ENCODE peak calls at places on chromosomes 11 and 22, in seven cellular contexts. D, F, T, M, K, J and N are unnamed samples.

GRCh38 chr11:116112031-116112935 is 608.1 kb upstream of the CADM1 start:
- DNase-seq in D (no peak), T (no peak), J (no peak), F (no peak), M (no peak), K (no peak), N (no peak)

GRCh38 chr11:74949748-74950127 is 672 bp downstream of the SPCS2 start:
- DNase-seq in K (no peak), J (no peak), M (no peak), F (no peak), T (no peak), D (peak), N (no peak)

GRCh38 chr22:49551446-49551845 is 276.2 kb downstream of the BRD1 start:
- DNase-seq in J (no peak), F (no peak), D (no peak), T (no peak), K (no peak), M (no peak), N (no peak)

GRCh38 chr22:28582806-28583205 is 96.8 kb downstream of the TTC28 start:
- DNase-seq in J (peak), D (peak), T (peak), K (no peak), F (no peak), M (no peak), N (peak)

GRCh38 chr11:66022401-66023185 is 3.7 kb downstream of the CATSPER1 start:
- DNase-seq in T (peak), J (peak), F (peak), M (peak), D (peak), K (peak), N (no peak)

GRCh38 chr11:67023957-67024353 is 1.0 kb downstream of the SYT12 start:
- DNase-seq in T (no peak), D (no peak), M (no peak), J (no peak), F (no peak), K (no peak), N (no peak)

GRCh38 chr11:29518389-29519174 is 498.2 kb downstream of the KCNA4 start:
- DNase-seq in T (no peak), F (no peak), M (peak), D (peak), J (no peak), K (no peak), N (no peak)

GRCh38 chr22:50621491-50621880 is 6.5 kb downstream of the ARSA start:
- DNase-seq in F (no peak), D (no peak), J (no peak), M (no peak), T (no peak), K (no peak), N (no peak)

GRCh38 chr22:46652930-46653331 is 32.7 kb downstream of the GRAMD4 start:
- DNase-seq in M (no peak), J (no peak), F (no peak), T (peak), D (no peak), K (no peak), N (no peak)

GRCh38 chr11:33797879-33798278 is 23.6 kb upstream of the FBXO3 start:
- DNase-seq in T (no peak), F (no peak), D (no peak), M (no peak), K (no peak), J (no peak), N (no peak)

GRCh38 chr11:33802414-33802950 is 28.2 kb upstream of the FBXO3 start:
- DNase-seq in K (peak), D (peak), T (peak), M (peak), J (peak), F (peak), N (peak)

GRCh38 chr11:33804471-33804870 is 30.2 kb upstream of the FBXO3 start:
- DNase-seq in T (peak), D (no peak), K (no peak), M (no peak), J (no peak), F (no peak), N (no peak)

DNA sequence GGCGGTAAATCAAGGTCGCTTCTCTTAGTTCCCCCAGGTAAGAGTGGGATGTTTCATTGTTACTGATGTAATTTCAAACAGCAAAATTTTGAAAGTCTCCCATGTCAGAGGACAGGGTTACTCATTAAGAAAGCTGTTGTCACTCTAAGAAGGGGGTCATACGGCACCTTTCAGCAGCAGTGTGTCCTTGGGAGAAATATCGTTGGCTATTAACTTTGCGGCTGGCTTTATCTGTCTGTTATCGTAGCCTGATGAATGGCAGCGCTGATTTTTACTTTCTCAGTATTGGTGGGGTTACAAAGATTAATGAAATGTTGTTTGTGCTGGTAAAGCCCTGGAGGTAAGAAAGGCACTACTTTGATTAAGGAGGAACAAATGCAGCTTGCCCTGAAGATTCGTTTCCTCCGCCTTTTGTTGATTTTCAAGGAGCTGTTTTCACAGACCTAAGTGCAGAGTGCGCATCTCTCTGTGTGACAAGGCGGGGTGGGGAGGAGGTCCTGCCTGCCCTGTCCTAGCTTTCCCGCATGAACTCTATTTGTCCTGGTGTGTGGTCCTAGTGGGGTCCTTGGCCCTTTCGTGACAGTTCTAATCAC is 27.6 kb upstream of the FBXO3 start:
- DNase-seq in M (peak), K (no peak), J (no peak), T (no peak), D (peak), F (no peak), N (no peak)
- H3K4me3 ChIP-seq in M (peak), K (no peak), J (peak), T (peak), D (no peak), F (peak), N (peak)

GRCh38 chr11:33172345-33172744 is 11.1 kb upstream of the CSTF3 start:
- DNase-seq in F (no peak), M (no peak), D (no peak), J (no peak), T (no peak), K (no peak), N (no peak)

GRCh38 chr11:33178443-33179154 is 17.3 kb upstream of the CSTF3 start:
- DNase-seq in F (no peak), K (no peak), M (no peak), T (no peak), D (no peak), J (no peak), N (no peak)

GRCh38 chr11:33177676-33178336 is 16.5 kb upstream of the CSTF3 start:
- DNase-seq in T (no peak), J (no peak), K (no peak), F (peak), D (no peak), M (no peak), N (no peak)

GRCh38 chr11:33168605-33169240 is 7.4 kb upstream of the CSTF3 start:
- DNase-seq in F (no peak), M (no peak), T (peak), K (no peak), D (no peak), J (no peak), N (no peak)

DNA sequence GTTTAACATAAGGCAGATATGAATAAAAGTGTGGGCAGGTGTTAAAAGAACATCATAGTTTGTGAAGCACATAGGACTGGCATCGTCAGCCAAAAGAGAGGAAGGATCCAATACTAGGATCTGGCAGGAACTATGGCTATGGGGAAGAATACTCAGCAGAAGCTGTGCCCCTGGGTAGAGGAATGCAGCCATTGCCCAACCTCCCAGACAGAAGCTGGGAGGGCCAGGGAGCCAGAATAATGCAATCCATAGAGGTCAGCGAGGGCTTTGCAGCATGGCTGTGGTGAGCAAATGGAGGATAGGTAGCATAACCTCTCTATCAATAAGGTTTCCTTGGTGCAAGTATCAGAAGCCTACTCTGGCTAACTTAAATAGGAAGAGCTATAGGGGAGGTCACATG is 11.7 kb upstream of the CSTF3 start:
- DNase-seq in M (peak), K (no peak), D (peak), J (peak), T (peak), F (no peak), N (no peak)
- H3K4me3 ChIP-seq in M (no peak), K (no peak), D (no peak), J (no peak), T (no peak), F (no peak), N (no peak)

GRCh38 chr22:20490941-20491307 is 4.7 kb downstream of the KLHL22 start:
- DNase-seq in D (no peak), T (no peak), M (no peak), J (no peak), K (no peak), F (no peak), N (no peak)
- H3K4me3 ChIP-seq in D (no peak), T (no peak), M (no peak), J (no peak), K (no peak), F (no peak), N (no peak)

DNA sequence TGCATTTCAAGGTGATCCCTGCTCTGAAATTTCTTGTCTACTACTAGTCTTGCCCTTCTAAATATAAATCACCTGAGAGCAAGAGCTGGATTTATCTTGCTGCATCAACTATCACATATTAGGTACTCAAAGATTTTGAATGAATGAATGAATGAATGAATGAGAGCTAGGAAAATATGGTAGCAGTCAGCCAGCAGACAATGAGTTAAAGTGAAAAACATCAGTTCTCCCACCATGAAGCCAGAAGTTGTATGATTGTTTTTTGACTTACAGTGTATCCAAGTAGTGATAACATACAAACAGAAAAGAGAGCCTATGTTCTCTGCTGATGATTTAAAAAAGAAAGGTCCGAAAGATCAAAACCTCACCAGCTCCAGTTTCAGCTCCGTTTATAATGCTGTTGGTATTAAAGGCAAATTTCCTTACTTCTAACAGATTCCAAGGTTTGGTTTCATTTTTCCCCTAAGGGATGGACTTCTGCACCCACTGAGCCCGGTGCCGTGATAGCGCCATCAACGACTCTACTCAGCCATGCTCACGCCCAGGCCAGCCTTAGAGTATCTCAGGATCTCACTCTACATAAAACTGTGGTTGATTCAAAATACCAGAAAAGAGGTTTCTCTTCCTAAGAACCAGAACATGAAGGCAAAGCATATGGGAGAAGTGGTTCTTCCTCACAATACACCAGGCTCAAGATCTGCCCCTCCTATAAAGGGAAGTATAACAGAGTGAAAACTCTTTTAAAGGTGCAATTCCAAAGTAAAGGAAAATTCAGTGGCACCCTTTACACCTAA is 92.0 kb downstream of the SGSM3 start:
- DNase-seq in T (no peak), M (no peak), F (no peak), K (no peak), D (no peak), J (no peak), N (no peak)
- H3K4me3 ChIP-seq in T (no peak), M (no peak), F (no peak), K (no peak), D (no peak), J (no peak), N (no peak)

GRCh38 chr11:20161923-20162322 is 1.6 kb upstream of the DBX1 start:
- DNase-seq in F (no peak), J (peak), K (no peak), D (peak), T (no peak), M (peak), N (no peak)

GRCh38 chr11:20163778-20164133 is 3.5 kb upstream of the DBX1 start:
- DNase-seq in D (no peak), T (no peak), J (no peak), K (no peak), F (no peak), M (peak), N (no peak)

GRCh38 chr11:20162340-20162739 is 2.1 kb upstream of the DBX1 start:
- DNase-seq in M (peak), F (no peak), D (no peak), K (no peak), T (no peak), J (peak), N (no peak)

GRCh38 chr11:20164152-20164551 is 3.9 kb upstream of the DBX1 start:
- DNase-seq in T (no peak), M (peak), F (no peak), J (peak), K (no peak), D (no peak), N (no peak)

GRCh38 chr11:20162824-20163777 is 2.8 kb upstream of the DBX1 start:
- DNase-seq in D (peak), M (peak), J (peak), F (no peak), K (no peak), T (peak), N (no peak)
- H3K4me3 ChIP-seq in D (peak), M (peak), J (peak), F (no peak), K (peak), T (peak), N (peak)